ENCODE peak calls at places on chromosomes 6 and 20, in four cellular contexts. Z is mesendoderm, E is H9, C is H1. M is an unnamed sample.

GRCh38 chr20:11902264-11902663 is 15.4 kb upstream of the BTBD3 start:
- DNase-seq in Z (no peak), E (no peak), C (no peak), M (peak; percentile 82)

GRCh38 chr20:22908437-22908836 is 126.7 kb upstream of the SSTR4 start:
- DNase-seq in Z (peak; percentile 22), E (peak; percentile 60), C (peak; percentile 51), M (no peak)

GRCh38 chr6:24831771-24832718 is 33.3 kb upstream of the ARMH2 start:
- DNase-seq in Z (no peak), E (no peak), C (no peak), M (peak; percentile 40)

GRCh38 chr6:150592377-150592995 is 7.2 kb upstream of the PLEKHG1 start:
- DNase-seq in Z (no peak), E (no peak), C (no peak), M (no peak)

GRCh38 chr6:134482585-134483346 is 164.9 kb upstream of the SGK1 start:
- DNase-seq in Z (no peak), E (no peak), C (no peak), M (no peak)

GRCh38 chr6:12507641-12508040 is 208.9 kb upstream of the PHACTR1 start:
- DNase-seq in Z (no peak), E (no peak), C (no peak), M (no peak)

GRCh38 chr6:150258381-150258780 is 110.4 kb upstream of the IYD start:
- DNase-seq in Z (no peak), E (no peak), C (no peak), M (no peak)

GRCh38 chr6:131062245-131063027 is 609 bp downstream of the EPB41L2 start:
- DNase-seq in Z (peak; percentile 62), E (peak; percentile 32), C (peak; percentile 49), M (no peak)

GRCh38 chr6:3960754-3961361 is 111.7 kb downstream of the FAM50B start:
- DNase-seq in Z (no peak), E (no peak), C (no peak), M (peak; percentile 38)

GRCh38 chr20:48049631-48050030 is 264.4 kb upstream of the SULF2 start:
- DNase-seq in Z (no peak), E (no peak), C (no peak), M (no peak)

GRCh38 chr20:44734938-44735337 is 10.7 kb upstream of the KCNK15 start:
- DNase-seq in Z (peak; percentile 88), E (no peak), C (no peak), M (peak; percentile 65)

GRCh38 chr6:164200071-164200470 is 785.6 kb downstream of the QKI start:
- DNase-seq in Z (no peak), E (no peak), C (no peak), M (no peak)

GRCh38 chr6:31586596-31586995 is 519 bp downstream of the LST1 start:
- DNase-seq in Z (no peak), E (no peak), C (no peak), M (no peak)

GRCh38 chr6:68139130-68139529 is 496.0 kb upstream of the ADGRB3 start:
- DNase-seq in Z (peak; percentile 97), E (peak; percentile 57), C (no peak), M (no peak)

GRCh38 chr20:8089668-8090067 is 42.4 kb upstream of the PLCB1 start:
- DNase-seq in Z (peak; percentile 37), E (no peak), C (no peak), M (no peak)

GRCh38 chr20:24470031-24470781 is 777 bp downstream of the SYNDIG1 start:
- DNase-seq in Z (peak; percentile 71), E (peak; percentile 54), C (peak; percentile 82), M (no peak)

GRCh38 chr6:101178748-101179147 is 214.8 kb upstream of the GRIK2 start:
- DNase-seq in Z (no peak), E (no peak), C (no peak), M (no peak)

GRCh38 chr6:153958860-153959259 is 80.2 kb upstream of the OPRM1 start:
- DNase-seq in Z (no peak), E (peak; percentile 31), C (no peak), M (no peak)

GRCh38 chr6:26087284-26088115 is at the start of gene HFE:
- DNase-seq in Z (peak; percentile 58), E (peak; percentile 59), C (peak; percentile 73), M (peak; percentile 68)

GRCh38 chr6:133957780-133958242 is 4.8 kb downstream of the TBPL1 start:
- DNase-seq in Z (no peak), E (no peak), C (no peak), M (no peak)

GRCh38 chr6:37048851-37049734 is 43.6 kb downstream of the FGD2 start:
- DNase-seq in Z (no peak), E (no peak), C (no peak), M (peak; percentile 95)

GRCh38 chr20:62027116-62027515 is 38.6 kb downstream of the TAF4 start:
- DNase-seq in Z (no peak), E (no peak), C (no peak), M (peak; percentile 28)

GRCh38 chr6:119109654-119110325 is 31.3 kb upstream of the FAM184A start:
- DNase-seq in Z (no peak), E (no peak), C (no peak), M (no peak)

GRCh38 chr6:128919412-128919811 is 36.5 kb downstream of the LAMA2 start:
- DNase-seq in Z (no peak), E (no peak), C (no peak), M (peak; percentile 61)

GRCh38 chr20:32982617-32983458 is 21.4 kb downstream of the SUN5 start:
- DNase-seq in Z (peak; percentile 50), E (no peak), C (no peak), M (no peak)

GRCh38 chr20:32985596-32985995 is 18.6 kb downstream of the SUN5 start:
- DNase-seq in Z (no peak), E (no peak), C (no peak), M (no peak)

GRCh38 chr20:32984631-32985354 is 19.4 kb downstream of the SUN5 start:
- DNase-seq in Z (no peak), E (no peak), C (no peak), M (no peak)

GRCh38 chr20:32983459-32984112 is 20.6 kb downstream of the SUN5 start:
- DNase-seq in Z (no peak), E (no peak), C (no peak), M (no peak)

GRCh38 chr20:32984196-32984595 is 20.0 kb downstream of the SUN5 start:
- DNase-seq in Z (peak; percentile 73), E (no peak), C (no peak), M (no peak)
- H2BK5ac ChIP-seq in Z (peak overlapping the region; percentile 17), E (no peak overlapping the region), C (no peak overlapping the region), M (no peak overlapping the region)

GRCh38 chr20:15491564-15491963 is 1081.7 kb downstream of the KIF16B start:
- DNase-seq in Z (peak; percentile 61), E (peak; percentile 52), C (peak; percentile 62), M (no peak)

GRCh38 chr20:15498926-15499325 is 1074.3 kb downstream of the KIF16B start:
- DNase-seq in Z (peak; percentile 70), E (no peak), C (no peak), M (no peak)

GRCh38 chr20:15494841-15495240 is 1078.4 kb downstream of the KIF16B start:
- DNase-seq in Z (no peak), E (no peak), C (no peak), M (no peak)

GRCh38 chr20:15496501-15497039 is 1076.7 kb downstream of the KIF16B start:
- DNase-seq in Z (peak; percentile 24), E (no peak), C (no peak), M (no peak)
- H4K5ac ChIP-seq in Z (no peak overlapping the region), E (no peak overlapping the region), C (no peak overlapping the region), M (no peak overlapping the region)

GRCh38 chr6:170434821-170435155 is 118.3 kb downstream of the PSMB1 start:
- DNase-seq in Z (no peak), E (no peak), C (no peak), M (no peak)
- H2BK5ac ChIP-seq in Z (no peak overlapping the region), E (no peak overlapping the region), C (no peak overlapping the region), M (no peak overlapping the region)

DNA sequence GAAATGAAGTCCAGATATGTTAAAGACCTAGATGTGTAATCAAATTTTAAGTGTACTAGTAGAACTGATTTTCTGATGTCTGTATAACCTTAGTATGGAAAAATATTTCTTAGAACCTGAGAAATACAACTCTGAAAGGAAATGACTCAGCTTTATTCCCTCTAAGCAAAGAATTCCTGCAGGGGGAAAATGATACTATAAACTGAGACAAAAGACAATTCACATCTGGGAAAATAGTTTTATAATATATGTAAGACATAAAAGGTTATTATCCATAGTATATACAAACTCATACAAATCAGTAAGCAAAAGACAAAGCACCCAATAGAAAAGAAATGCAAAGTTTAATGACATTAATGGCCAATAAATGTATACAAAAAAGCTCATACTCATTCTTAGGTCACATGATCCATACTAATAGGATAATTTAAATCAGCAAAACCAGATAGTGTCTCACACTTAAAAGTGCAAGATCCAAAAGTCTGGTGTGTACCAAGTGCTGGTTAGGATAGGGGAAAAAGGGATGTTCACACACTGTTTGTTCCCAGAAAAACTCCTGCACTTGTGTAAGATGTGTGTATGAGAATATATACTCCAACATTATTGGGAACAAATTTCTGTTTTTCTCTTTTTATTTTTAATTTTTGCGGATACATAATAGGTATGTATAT is 22.6 kb downstream of the RNF217 start:
- DNase-seq in Z (no peak), E (no peak), C (no peak), M (peak; percentile 78)
- H4K5ac ChIP-seq in Z (no peak overlapping the region), E (no peak overlapping the region), C (no peak overlapping the region), M (peak overlapping the region; percentile 67)

DNA sequence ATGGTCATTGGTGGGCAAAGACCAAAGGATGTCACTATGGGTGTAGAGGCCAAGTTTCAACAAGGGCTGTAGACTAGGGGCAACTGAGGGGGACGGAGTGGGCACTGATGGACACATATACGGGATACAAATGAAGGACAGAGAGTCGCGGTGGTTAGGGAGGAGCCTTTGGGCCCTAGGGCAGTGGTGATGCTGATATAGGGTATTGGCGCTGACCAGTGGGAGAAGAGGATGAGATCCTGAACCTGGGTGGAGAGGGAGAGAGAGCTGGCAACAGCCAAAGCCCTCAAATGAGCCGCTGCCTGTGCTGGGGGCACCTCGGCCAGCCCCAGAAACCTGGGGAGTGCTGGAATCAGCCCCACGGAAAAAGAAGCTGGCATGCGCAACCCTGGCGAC is 1.6 kb downstream of the CDH22 start:
- DNase-seq in Z (no peak), E (no peak), C (no peak), M (no peak)
- H2BK5ac ChIP-seq in Z (no peak overlapping the region), E (no peak overlapping the region), C (no peak overlapping the region), M (no peak overlapping the region)

DNA sequence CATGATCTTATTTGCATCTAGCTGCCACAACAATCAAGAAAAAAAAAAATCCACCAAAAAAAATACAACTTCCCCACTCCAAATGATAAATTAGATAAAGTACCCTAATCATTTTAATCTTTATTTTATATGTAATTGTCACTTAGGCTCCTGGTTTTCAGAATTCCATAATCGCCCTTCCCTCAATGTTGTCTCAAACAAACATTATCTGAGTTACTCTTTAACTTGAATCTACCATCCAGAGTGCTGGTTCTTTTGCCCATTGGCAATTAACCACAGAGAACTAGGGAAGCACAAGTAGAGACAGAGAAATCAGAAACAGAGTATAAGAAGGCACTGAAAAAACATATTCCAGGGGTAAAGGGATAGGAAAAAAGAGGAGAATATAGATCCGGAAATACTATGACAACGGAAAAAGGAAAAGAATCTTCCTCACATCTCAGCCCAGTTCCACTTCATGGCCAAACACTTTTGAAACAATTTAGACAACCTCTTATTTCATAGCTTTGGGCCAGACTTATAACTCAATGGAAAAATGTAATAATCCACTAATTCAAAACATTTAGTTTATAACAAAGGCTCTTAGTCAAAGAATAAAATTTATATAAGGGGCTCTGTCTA is 861 bp upstream of the NHSL1 start:
- DNase-seq in Z (no peak), E (no peak), C (no peak), M (no peak)
- H4K5ac ChIP-seq in Z (no peak overlapping the region), E (no peak overlapping the region), C (no peak overlapping the region), M (no peak overlapping the region)

DNA sequence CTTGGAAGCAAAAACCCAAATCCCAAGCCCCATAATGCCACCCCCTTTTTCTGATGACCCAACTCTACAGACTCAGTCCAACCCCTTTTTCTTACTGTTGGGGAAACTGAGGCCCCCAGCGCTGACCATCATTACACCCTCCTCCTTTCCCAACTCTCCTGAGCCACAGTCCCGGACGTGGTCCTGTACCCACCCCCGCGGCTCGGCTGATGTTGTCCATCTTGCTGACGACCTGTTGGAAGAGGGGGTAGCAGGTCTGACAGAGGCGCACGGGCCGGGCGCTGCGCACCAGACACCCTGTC is 533 bp downstream of the OSTM1 start:
- DNase-seq in Z (no peak), E (no peak), C (no peak), M (peak; percentile 31)
- H2BK5ac ChIP-seq in Z (no peak overlapping the region), E (no peak overlapping the region), C (peak overlapping the region; percentile 71), M (no peak overlapping the region)

M was measured in IMR-90.